ENCODE peak calls at places on chromosomes 6 and 20, in five cellular contexts. One of them, this sample, is unnamed.

GRCh38 chr6:17086469-17086868 is 15.4 kb upstream of the STMND1 start:
- DNase-seq in AG04450: peak
- DNase-seq in spleen: no peak
- DNase-seq in omental fat pad: no peak
- DNase-seq in CD8-positive, alpha-beta T cell: peak
- DNase-seq in this sample: no peak

GRCh38 chr6:43268348-43268685 is 25.0 kb downstream of the TTBK1 start:
- DNase-seq in spleen: no peak
- DNase-seq in CD8-positive, alpha-beta T cell: no peak
- DNase-seq in AG04450: no peak
- DNase-seq in omental fat pad: no peak
- DNase-seq in this sample: no peak

GRCh38 chr6:81241717-81242116 is 510.8 kb downstream of the TENT5A start:
- DNase-seq in CD8-positive, alpha-beta T cell: no peak
- DNase-seq in spleen: no peak
- DNase-seq in omental fat pad: no peak
- DNase-seq in AG04450: peak
- DNase-seq in this sample: no peak

GRCh38 chr6:170089937-170090335 is 200.9 kb downstream of the DLL1 start:
- DNase-seq in AG04450: no peak
- DNase-seq in spleen: peak
- DNase-seq in omental fat pad: no peak
- DNase-seq in CD8-positive, alpha-beta T cell: peak
- DNase-seq in this sample: no peak

GRCh38 chr6:6008648-6009421 is 2.1 kb upstream of the NRN1 start:
- DNase-seq in omental fat pad: no peak
- DNase-seq in spleen: peak
- DNase-seq in AG04450: no peak
- DNase-seq in CD8-positive, alpha-beta T cell: peak
- DNase-seq in this sample: peak

GRCh38 chr20:45833030-45833882 is at the start of gene SNX21:
- DNase-seq in AG04450: peak
- DNase-seq in omental fat pad: peak
- DNase-seq in CD8-positive, alpha-beta T cell: peak
- DNase-seq in spleen: peak
- DNase-seq in this sample: peak

GRCh38 chr6:99446076-99446475 is 21.0 kb upstream of the PNISR start:
- DNase-seq in CD8-positive, alpha-beta T cell: no peak
- DNase-seq in AG04450: no peak
- DNase-seq in omental fat pad: no peak
- DNase-seq in spleen: no peak
- DNase-seq in this sample: no peak

GRCh38 chr6:32244270-32244669 is 20.4 kb upstream of the NOTCH4 start:
- DNase-seq in spleen: no peak
- DNase-seq in CD8-positive, alpha-beta T cell: no peak
- DNase-seq in omental fat pad: no peak
- DNase-seq in AG04450: no peak
- DNase-seq in this sample: no peak

GRCh38 chr6:17354700-17355403 is 38.5 kb upstream of the CAP2 start:
- DNase-seq in spleen: no peak
- DNase-seq in omental fat pad: no peak
- DNase-seq in AG04450: peak
- DNase-seq in CD8-positive, alpha-beta T cell: no peak
- DNase-seq in this sample: no peak

GRCh38 chr6:92577077-92577719 is 842.2 kb downstream of the EPHA7 start:
- DNase-seq in CD8-positive, alpha-beta T cell: no peak
- DNase-seq in spleen: no peak
- DNase-seq in AG04450: peak
- DNase-seq in omental fat pad: no peak
- DNase-seq in this sample: no peak

GRCh38 chr6:56742122-56742791 is 99.6 kb upstream of the DST start:
- DNase-seq in AG04450: no peak
- DNase-seq in spleen: no peak
- DNase-seq in omental fat pad: no peak
- DNase-seq in CD8-positive, alpha-beta T cell: no peak
- DNase-seq in this sample: no peak

GRCh38 chr6:36441307-36441894 is 1.3 kb downstream of the PXT1 start:
- DNase-seq in CD8-positive, alpha-beta T cell: peak
- DNase-seq in AG04450: peak
- DNase-seq in spleen: peak
- DNase-seq in omental fat pad: peak
- DNase-seq in this sample: no peak

GRCh38 chr20:32536861-32537656 is 48.1 kb downstream of the NOL4L start:
- DNase-seq in omental fat pad: no peak
- DNase-seq in spleen: peak
- DNase-seq in AG04450: no peak
- DNase-seq in CD8-positive, alpha-beta T cell: peak
- DNase-seq in this sample: no peak

GRCh38 chr6:108848116-108848868 is at the start of gene ARMC2:
- DNase-seq in AG04450: peak
- DNase-seq in omental fat pad: peak
- DNase-seq in spleen: peak
- DNase-seq in CD8-positive, alpha-beta T cell: peak
- DNase-seq in this sample: peak

GRCh38 chr6:3433005-3433404 is 23.8 kb downstream of the SLC22A23 start:
- DNase-seq in omental fat pad: no peak
- DNase-seq in CD8-positive, alpha-beta T cell: no peak
- DNase-seq in spleen: no peak
- DNase-seq in AG04450: no peak
- DNase-seq in this sample: no peak

GRCh38 chr20:1015181-1015580 is 13.1 kb upstream of the RSPO4 start:
- DNase-seq in CD8-positive, alpha-beta T cell: no peak
- DNase-seq in omental fat pad: no peak
- DNase-seq in spleen: no peak
- DNase-seq in AG04450: no peak
- DNase-seq in this sample: no peak

GRCh38 chr20:1022871-1023270 is 20.8 kb upstream of the RSPO4 start:
- DNase-seq in AG04450: no peak
- DNase-seq in CD8-positive, alpha-beta T cell: no peak
- DNase-seq in omental fat pad: no peak
- DNase-seq in spleen: no peak
- DNase-seq in this sample: no peak

GRCh38 chr20:1020614-1021013 is 18.5 kb upstream of the RSPO4 start:
- DNase-seq in omental fat pad: no peak
- DNase-seq in spleen: no peak
- DNase-seq in CD8-positive, alpha-beta T cell: no peak
- DNase-seq in AG04450: no peak
- DNase-seq in this sample: no peak

GRCh38 chr20:1017677-1018076 is 15.6 kb upstream of the RSPO4 start:
- DNase-seq in omental fat pad: no peak
- DNase-seq in AG04450: no peak
- DNase-seq in spleen: no peak
- DNase-seq in CD8-positive, alpha-beta T cell: no peak
- DNase-seq in this sample: no peak

GRCh38 chr20:1019344-1019743 is 17.2 kb upstream of the RSPO4 start:
- DNase-seq in CD8-positive, alpha-beta T cell: no peak
- DNase-seq in spleen: no peak
- DNase-seq in omental fat pad: no peak
- DNase-seq in AG04450: no peak
- DNase-seq in this sample: no peak
- TF ChIP-seq CTCF in CD8-positive, alpha-beta T cell: no peak
- TF ChIP-seq CTCF in spleen: no peak
- TF ChIP-seq CTCF in omental fat pad: no peak
- TF ChIP-seq CTCF in AG04450: no peak
- TF ChIP-seq CTCF in this sample: no peak

DNA sequence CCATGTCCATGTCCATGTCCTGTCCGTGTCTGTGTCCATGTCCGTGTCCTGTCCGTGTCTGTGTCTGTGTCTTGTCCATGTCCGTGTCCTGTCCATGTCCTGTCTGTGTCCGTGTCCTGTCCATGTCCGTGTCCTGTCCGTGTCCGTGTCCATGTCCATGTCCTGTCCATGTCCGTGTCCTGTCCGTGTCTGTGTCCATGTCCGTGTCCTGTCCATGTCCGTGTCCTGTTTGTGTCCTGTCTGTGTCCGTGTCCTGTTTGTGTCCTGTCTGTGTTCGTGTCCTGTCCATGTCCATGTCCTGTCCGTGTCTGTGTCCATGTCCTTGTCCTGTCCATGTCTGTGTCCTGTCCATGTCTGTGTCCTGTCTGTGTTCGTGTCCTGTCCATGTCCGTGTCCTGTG is 54.9 kb upstream of the BHLHE23 start:
- DNase-seq in CD8-positive, alpha-beta T cell: no peak
- DNase-seq in omental fat pad: no peak
- DNase-seq in AG04450: no peak
- DNase-seq in spleen: peak
- DNase-seq in this sample: no peak
- TF ChIP-seq CTCF in CD8-positive, alpha-beta T cell: no peak
- TF ChIP-seq CTCF in omental fat pad: no peak
- TF ChIP-seq CTCF in AG04450: no peak
- TF ChIP-seq CTCF in spleen: no peak
- TF ChIP-seq CTCF in this sample: no peak

GRCh38 chr6:12419626-12420272 is 129.6 kb downstream of the EDN1 start:
- DNase-seq in omental fat pad: no peak
- DNase-seq in AG04450: no peak
- DNase-seq in spleen: no peak
- DNase-seq in CD8-positive, alpha-beta T cell: no peak
- DNase-seq in this sample: no peak
- TF ChIP-seq CTCF in omental fat pad: no peak
- TF ChIP-seq CTCF in AG04450: no peak
- TF ChIP-seq CTCF in spleen: no peak
- TF ChIP-seq CTCF in CD8-positive, alpha-beta T cell: no peak
- TF ChIP-seq CTCF in this sample: no peak

GRCh38 chr6:37696841-37697735 is 595 bp downstream of the MDGA1 start:
- DNase-seq in spleen: peak
- DNase-seq in omental fat pad: no peak
- DNase-seq in AG04450: no peak
- DNase-seq in CD8-positive, alpha-beta T cell: peak
- DNase-seq in this sample: no peak
- TF ChIP-seq CTCF in spleen: no peak
- TF ChIP-seq CTCF in omental fat pad: no peak
- TF ChIP-seq CTCF in AG04450: peak
- TF ChIP-seq CTCF in CD8-positive, alpha-beta T cell: no peak
- TF ChIP-seq CTCF in this sample: no peak

DNA sequence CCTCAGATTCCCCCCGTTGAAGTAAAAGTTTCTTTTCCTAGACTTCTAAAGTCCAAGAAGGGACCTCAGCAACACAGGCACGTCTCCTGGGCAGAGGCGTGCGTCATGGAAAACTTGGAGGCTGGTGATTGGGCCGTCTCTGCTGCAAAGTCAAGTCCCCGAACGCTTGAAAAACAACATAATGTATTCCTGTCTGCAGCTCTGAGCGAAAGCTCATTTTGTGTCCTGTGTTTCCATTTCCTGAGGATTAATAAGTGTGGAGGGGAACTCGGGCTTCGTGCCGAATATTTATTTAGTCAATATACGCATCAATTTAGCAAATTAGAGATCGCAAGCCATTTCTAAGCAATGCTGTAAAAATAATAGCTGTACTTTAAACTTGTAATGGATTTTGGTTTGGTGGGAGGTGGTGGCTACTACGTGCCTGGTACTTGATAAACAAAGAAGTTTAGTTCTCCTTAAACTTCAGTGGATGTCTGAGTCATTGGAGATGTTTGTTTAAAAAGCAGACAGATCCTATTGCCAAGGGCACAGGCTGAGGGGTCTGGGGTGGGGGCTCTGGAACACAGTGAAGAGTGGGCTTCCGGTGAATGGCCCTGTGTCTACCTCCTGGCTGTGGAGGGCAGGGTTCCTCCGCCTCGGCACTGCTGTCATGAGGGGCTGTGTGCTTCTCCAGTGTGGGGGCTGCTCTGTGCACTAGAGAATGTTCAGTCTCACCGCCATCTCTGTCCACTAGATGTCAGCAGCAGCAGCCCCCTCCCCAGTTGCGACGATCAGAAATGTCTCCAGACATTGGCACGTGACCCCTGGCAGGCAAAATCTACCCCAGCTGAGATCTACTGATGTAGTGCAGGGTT is 21.8 kb downstream of the PCK1 start:
- DNase-seq in AG04450: peak
- DNase-seq in spleen: peak
- DNase-seq in CD8-positive, alpha-beta T cell: no peak
- DNase-seq in omental fat pad: no peak
- DNase-seq in this sample: no peak
- TF ChIP-seq CTCF in AG04450: peak
- TF ChIP-seq CTCF in spleen: no peak
- TF ChIP-seq CTCF in CD8-positive, alpha-beta T cell: no peak
- TF ChIP-seq CTCF in omental fat pad: no peak
- TF ChIP-seq CTCF in this sample: peak

GRCh38 chr20:63932606-63933160 is 23.5 kb downstream of the UCKL1 start:
- DNase-seq in AG04450: no peak
- DNase-seq in omental fat pad: no peak
- DNase-seq in CD8-positive, alpha-beta T cell: no peak
- DNase-seq in spleen: no peak
- DNase-seq in this sample: no peak

GRCh38 chr20:63933646-63934045 is 22.6 kb downstream of the UCKL1 start:
- DNase-seq in omental fat pad: no peak
- DNase-seq in CD8-positive, alpha-beta T cell: no peak
- DNase-seq in spleen: no peak
- DNase-seq in AG04450: no peak
- DNase-seq in this sample: no peak

GRCh38 chr20:63935447-63935846 is 20.8 kb downstream of the UCKL1 start:
- DNase-seq in spleen: no peak
- DNase-seq in CD8-positive, alpha-beta T cell: no peak
- DNase-seq in omental fat pad: no peak
- DNase-seq in AG04450: no peak
- DNase-seq in this sample: no peak

GRCh38 chr20:63931735-63932134 is 24.5 kb downstream of the UCKL1 start:
- DNase-seq in CD8-positive, alpha-beta T cell: no peak
- DNase-seq in spleen: no peak
- DNase-seq in omental fat pad: no peak
- DNase-seq in AG04450: no peak
- DNase-seq in this sample: no peak

GRCh38 chr20:63934271-63935068 is 21.7 kb downstream of the UCKL1 start:
- DNase-seq in omental fat pad: no peak
- DNase-seq in CD8-positive, alpha-beta T cell: no peak
- DNase-seq in spleen: peak
- DNase-seq in AG04450: no peak
- DNase-seq in this sample: no peak
- TF ChIP-seq CTCF in omental fat pad: no peak
- TF ChIP-seq CTCF in CD8-positive, alpha-beta T cell: no peak
- TF ChIP-seq CTCF in spleen: no peak
- TF ChIP-seq CTCF in AG04450: peak
- TF ChIP-seq CTCF in this sample: no peak